ENCODE peak calls at places on chromosomes 1 and 21, in eight cellular contexts. One of them, this sample, is unnamed.

GRCh38 chr1:167756760-167757405 is 35.1 kb downstream of the MPZL1 start:
- DNase-seq in prostate gland: no peak
- DNase-seq in MM.1S: no peak
- DNase-seq in kidney: no peak
- DNase-seq in IMR-90: peak
- DNase-seq in lung: no peak
- DNase-seq in osteoblast: no peak
- DNase-seq in substantia nigra: no peak
- DNase-seq in this sample: no peak

GRCh38 chr1:203661572-203661971 is 34.9 kb downstream of the ATP2B4 start:
- DNase-seq in prostate gland: no peak
- DNase-seq in MM.1S: no peak
- DNase-seq in kidney: no peak
- DNase-seq in IMR-90: no peak
- DNase-seq in lung: peak
- DNase-seq in osteoblast: no peak
- DNase-seq in substantia nigra: no peak
- DNase-seq in this sample: no peak

GRCh38 chr1:209807509-209807908 is 1.6 kb upstream of the IRF6 start:
- DNase-seq in prostate gland: no peak
- DNase-seq in MM.1S: no peak
- DNase-seq in kidney: no peak
- DNase-seq in IMR-90: no peak
- DNase-seq in lung: no peak
- DNase-seq in osteoblast: no peak
- DNase-seq in substantia nigra: no peak
- DNase-seq in this sample: no peak

GRCh38 chr21:44947930-44948331 is 8.1 kb downstream of the SLX9 start:
- DNase-seq in prostate gland: no peak
- DNase-seq in MM.1S: no peak
- DNase-seq in kidney: peak
- DNase-seq in IMR-90: no peak
- DNase-seq in lung: no peak
- DNase-seq in osteoblast: no peak
- DNase-seq in substantia nigra: no peak
- DNase-seq in this sample: no peak

GRCh38 chr1:50080904-50081586 is 27.7 kb upstream of the ELAVL4 start:
- DNase-seq in prostate gland: no peak
- DNase-seq in MM.1S: peak
- DNase-seq in kidney: no peak
- DNase-seq in IMR-90: no peak
- DNase-seq in lung: no peak
- DNase-seq in osteoblast: no peak
- DNase-seq in substantia nigra: no peak
- DNase-seq in this sample: no peak

GRCh38 chr1:25862785-25863485 is 3.7 kb upstream of the AUNIP start:
- DNase-seq in prostate gland: peak
- DNase-seq in MM.1S: no peak
- DNase-seq in kidney: no peak
- DNase-seq in IMR-90: no peak
- DNase-seq in lung: no peak
- DNase-seq in osteoblast: no peak
- DNase-seq in substantia nigra: no peak
- DNase-seq in this sample: no peak

GRCh38 chr1:205515781-205516253 is 11.3 kb downstream of the CDK18 start:
- DNase-seq in prostate gland: no peak
- DNase-seq in MM.1S: no peak
- DNase-seq in kidney: peak
- DNase-seq in IMR-90: no peak
- DNase-seq in lung: no peak
- DNase-seq in osteoblast: peak
- DNase-seq in substantia nigra: no peak
- DNase-seq in this sample: no peak

GRCh38 chr1:21292991-21293536 is 2.8 kb upstream of the ECE1 start:
- DNase-seq in prostate gland: no peak
- DNase-seq in MM.1S: peak
- DNase-seq in kidney: no peak
- DNase-seq in IMR-90: no peak
- DNase-seq in lung: no peak
- DNase-seq in osteoblast: no peak
- DNase-seq in substantia nigra: no peak
- DNase-seq in this sample: peak

GRCh38 chr1:78227705-78228260 is 182.0 kb downstream of the GIPC2 start:
- DNase-seq in prostate gland: no peak
- DNase-seq in MM.1S: no peak
- DNase-seq in kidney: no peak
- DNase-seq in IMR-90: peak
- DNase-seq in lung: no peak
- DNase-seq in osteoblast: no peak
- DNase-seq in substantia nigra: no peak
- DNase-seq in this sample: no peak

GRCh38 chr1:207316622-207317510 is 4.6 kb upstream of the CD55 start:
- DNase-seq in prostate gland: peak
- DNase-seq in MM.1S: no peak
- DNase-seq in kidney: no peak
- DNase-seq in IMR-90: peak
- DNase-seq in lung: peak
- DNase-seq in osteoblast: no peak
- DNase-seq in substantia nigra: no peak
- DNase-seq in this sample: no peak

GRCh38 chr21:46080171-46081021 is 17.5 kb upstream of the COL6A2 start:
- DNase-seq in prostate gland: no peak
- DNase-seq in MM.1S: no peak
- DNase-seq in kidney: peak
- DNase-seq in IMR-90: no peak
- DNase-seq in lung: peak
- DNase-seq in osteoblast: peak
- DNase-seq in substantia nigra: peak
- DNase-seq in this sample: no peak

GRCh38 chr1:155961937-155962336 is 16.4 kb downstream of the ARHGEF2 start:
- DNase-seq in prostate gland: no peak
- DNase-seq in MM.1S: no peak
- DNase-seq in kidney: peak
- DNase-seq in IMR-90: peak
- DNase-seq in lung: peak
- DNase-seq in osteoblast: peak
- DNase-seq in substantia nigra: no peak
- DNase-seq in this sample: no peak

GRCh38 chr1:152466217-152466616 is 44.4 kb upstream of the LCE5A start:
- DNase-seq in prostate gland: no peak
- DNase-seq in MM.1S: no peak
- DNase-seq in kidney: no peak
- DNase-seq in IMR-90: no peak
- DNase-seq in lung: no peak
- DNase-seq in osteoblast: no peak
- DNase-seq in substantia nigra: no peak
- DNase-seq in this sample: no peak

GRCh38 chr1:208303743-208304142 is 59.6 kb upstream of the PLXNA2 start:
- DNase-seq in prostate gland: no peak
- DNase-seq in MM.1S: no peak
- DNase-seq in kidney: no peak
- DNase-seq in IMR-90: no peak
- DNase-seq in lung: no peak
- DNase-seq in osteoblast: peak
- DNase-seq in substantia nigra: no peak
- DNase-seq in this sample: no peak

GRCh38 chr1:245256528-245256927 is 101.7 kb downstream of the KIF26B start:
- DNase-seq in prostate gland: no peak
- DNase-seq in MM.1S: no peak
- DNase-seq in kidney: no peak
- DNase-seq in IMR-90: no peak
- DNase-seq in lung: no peak
- DNase-seq in osteoblast: no peak
- DNase-seq in substantia nigra: no peak
- DNase-seq in this sample: no peak

GRCh38 chr1:205228052-205228451 is 306 bp downstream of the TMCC2 start:
- DNase-seq in prostate gland: no peak
- DNase-seq in MM.1S: peak
- DNase-seq in kidney: no peak
- DNase-seq in IMR-90: no peak
- DNase-seq in lung: no peak
- DNase-seq in osteoblast: peak
- DNase-seq in substantia nigra: no peak
- DNase-seq in this sample: no peak

GRCh38 chr1:12408662-12409061 is 178.8 kb downstream of the VPS13D start:
- DNase-seq in prostate gland: no peak
- DNase-seq in MM.1S: no peak
- DNase-seq in kidney: no peak
- DNase-seq in IMR-90: no peak
- DNase-seq in lung: no peak
- DNase-seq in osteoblast: no peak
- DNase-seq in substantia nigra: no peak
- DNase-seq in this sample: no peak

GRCh38 chr21:38223893-38224540 is 32.8 kb upstream of the KCNJ15 start:
- DNase-seq in prostate gland: no peak
- DNase-seq in MM.1S: no peak
- DNase-seq in kidney: no peak
- DNase-seq in IMR-90: peak
- DNase-seq in lung: no peak
- DNase-seq in osteoblast: peak
- DNase-seq in substantia nigra: no peak
- DNase-seq in this sample: no peak

GRCh38 chr21:33915368-33916199 is at the start of gene ATP5PO:
- DNase-seq in prostate gland: peak
- DNase-seq in MM.1S: peak
- DNase-seq in kidney: peak
- DNase-seq in IMR-90: peak
- DNase-seq in lung: peak
- DNase-seq in osteoblast: peak
- DNase-seq in substantia nigra: peak
- DNase-seq in this sample: peak
- H3K27ac ChIP-seq in prostate gland: peak
- H3K27ac ChIP-seq in MM.1S: peak
- H3K27ac ChIP-seq in kidney: peak
- H3K27ac ChIP-seq in IMR-90: peak
- H3K27ac ChIP-seq in lung: peak
- H3K27ac ChIP-seq in osteoblast: peak
- H3K27ac ChIP-seq in substantia nigra: peak
- H3K27ac ChIP-seq in this sample: peak

GRCh38 chr1:244046907-244047738 is 4.0 kb upstream of the ZBTB18 start:
- DNase-seq in prostate gland: no peak
- DNase-seq in MM.1S: peak
- DNase-seq in kidney: no peak
- DNase-seq in IMR-90: peak
- DNase-seq in lung: no peak
- DNase-seq in osteoblast: peak
- DNase-seq in substantia nigra: no peak
- DNase-seq in this sample: no peak

GRCh38 chr1:244044423-244044822 is 6.7 kb upstream of the ZBTB18 start:
- DNase-seq in prostate gland: no peak
- DNase-seq in MM.1S: no peak
- DNase-seq in kidney: no peak
- DNase-seq in IMR-90: no peak
- DNase-seq in lung: no peak
- DNase-seq in osteoblast: no peak
- DNase-seq in substantia nigra: no peak
- DNase-seq in this sample: no peak

DNA sequence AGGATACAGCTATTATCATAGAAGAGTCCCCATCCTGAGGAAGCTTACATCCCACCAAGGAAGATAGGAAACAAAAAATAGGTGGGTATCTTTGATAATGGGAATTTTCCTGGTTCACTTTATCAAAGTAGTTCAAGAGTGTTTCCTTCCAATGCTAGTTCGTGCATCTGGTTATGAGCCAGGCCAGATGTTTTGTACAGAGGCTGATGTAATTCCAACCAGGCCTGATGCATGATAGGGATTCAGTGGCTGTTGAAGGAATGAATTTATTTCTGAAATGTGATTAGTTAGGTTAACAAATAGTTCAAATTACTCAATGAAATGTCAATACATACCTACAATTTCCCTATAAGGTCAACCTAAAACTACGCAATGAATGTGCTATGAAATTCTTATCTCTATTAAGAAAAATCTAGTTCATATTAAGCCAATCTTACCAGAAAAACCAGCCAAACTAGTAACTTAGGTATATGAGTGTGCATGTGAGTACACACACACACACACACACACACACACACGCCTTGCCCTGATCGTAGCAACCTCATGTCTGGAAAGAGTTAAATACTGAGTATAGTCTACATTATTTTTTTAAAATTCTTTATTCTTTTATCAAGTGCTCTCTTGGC is 9.5 kb upstream of the ZBTB18 start:
- DNase-seq in prostate gland: no peak
- DNase-seq in MM.1S: no peak
- DNase-seq in kidney: no peak
- DNase-seq in IMR-90: no peak
- DNase-seq in lung: no peak
- DNase-seq in osteoblast: no peak
- DNase-seq in substantia nigra: no peak
- DNase-seq in this sample: no peak
- H3K27ac ChIP-seq in prostate gland: no peak
- H3K27ac ChIP-seq in MM.1S: no peak
- H3K27ac ChIP-seq in kidney: no peak
- H3K27ac ChIP-seq in IMR-90: no peak
- H3K27ac ChIP-seq in lung: no peak
- H3K27ac ChIP-seq in osteoblast: no peak
- H3K27ac ChIP-seq in substantia nigra: no peak
- H3K27ac ChIP-seq in this sample: no peak

DNA sequence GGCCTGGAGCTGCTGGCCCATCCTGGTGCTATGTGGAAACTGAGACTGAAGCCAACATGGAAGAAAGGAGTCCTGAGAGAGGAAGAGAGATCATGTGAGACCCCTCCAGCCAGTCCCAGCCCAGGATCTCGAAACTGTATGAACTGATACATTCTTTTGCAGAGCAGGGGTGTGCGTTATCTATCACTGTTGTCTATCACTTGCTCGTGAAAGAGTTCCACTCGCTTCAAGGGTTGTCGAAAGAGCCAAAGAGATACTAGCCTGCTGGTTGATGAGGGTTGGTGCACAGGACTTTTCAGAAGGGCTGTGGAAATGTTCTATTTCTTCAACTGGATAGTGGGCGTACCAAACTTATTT is 125.7 kb downstream of the PLPP3 start:
- DNase-seq in prostate gland: no peak
- DNase-seq in MM.1S: no peak
- DNase-seq in kidney: no peak
- DNase-seq in IMR-90: no peak
- DNase-seq in lung: no peak
- DNase-seq in osteoblast: no peak
- DNase-seq in substantia nigra: no peak
- DNase-seq in this sample: no peak
- H3K27ac ChIP-seq in prostate gland: no peak
- H3K27ac ChIP-seq in MM.1S: no peak
- H3K27ac ChIP-seq in kidney: no peak
- H3K27ac ChIP-seq in IMR-90: no peak
- H3K27ac ChIP-seq in lung: no peak
- H3K27ac ChIP-seq in osteoblast: no peak
- H3K27ac ChIP-seq in substantia nigra: no peak
- H3K27ac ChIP-seq in this sample: no peak

DNA sequence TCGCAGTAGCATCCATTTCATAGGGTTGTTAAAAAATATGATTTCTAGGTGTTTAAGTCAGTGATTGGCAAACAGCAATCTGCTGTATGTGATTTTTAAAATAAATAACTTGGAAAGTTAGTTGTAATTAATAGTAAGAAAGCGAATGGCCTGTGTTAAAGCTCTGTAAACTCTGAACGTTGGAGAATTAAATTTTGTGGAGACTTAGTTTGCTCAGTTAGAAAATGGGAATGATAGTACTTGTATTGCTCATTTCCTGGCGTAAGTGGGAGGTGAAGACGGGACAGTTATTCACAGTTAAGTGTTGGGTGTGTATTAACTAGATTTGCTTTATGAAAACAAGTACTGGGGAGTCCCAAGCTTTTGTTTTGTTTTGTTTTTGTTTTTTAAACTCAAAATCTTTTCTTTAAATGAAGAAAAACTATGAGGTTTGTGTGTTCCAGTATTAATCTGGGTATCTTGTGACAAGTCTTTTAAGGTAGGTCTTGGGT is 995 bp downstream of the CACYBP start:
- DNase-seq in prostate gland: no peak
- DNase-seq in MM.1S: peak
- DNase-seq in kidney: no peak
- DNase-seq in IMR-90: no peak
- DNase-seq in lung: no peak
- DNase-seq in osteoblast: peak
- DNase-seq in substantia nigra: no peak
- DNase-seq in this sample: no peak
- H3K27ac ChIP-seq in prostate gland: peak
- H3K27ac ChIP-seq in MM.1S: peak
- H3K27ac ChIP-seq in kidney: peak
- H3K27ac ChIP-seq in IMR-90: peak
- H3K27ac ChIP-seq in lung: peak
- H3K27ac ChIP-seq in osteoblast: peak
- H3K27ac ChIP-seq in substantia nigra: peak
- H3K27ac ChIP-seq in this sample: peak

This sample was measured in CD4-positive, alpha-beta T cell.